ENCODE peak calls at places on chromosome 1, in seven cellular contexts. One of them, this sample, is unnamed.

GRCh38 chr1:182383934-182384333 is 7.7 kb downstream of the GLUL start:
- DNase-seq in uterus: no peak
- DNase-seq in PC-3: no peak
- DNase-seq in HFF-Myc: no peak
- DNase-seq in psoas muscle: no peak
- DNase-seq in retinal pigment epithelial cell: no peak
- DNase-seq in tibial nerve: no peak
- DNase-seq in this sample: no peak

GRCh38 chr1:201461783-201462441 is 7.1 kb downstream of the PHLDA3 start:
- DNase-seq in tibial nerve: peak; percentile 82
- DNase-seq in psoas muscle: peak; percentile 96
- DNase-seq in PC-3: peak; percentile 100
- DNase-seq in retinal pigment epithelial cell: peak; percentile 98
- DNase-seq in HFF-Myc: peak; percentile 87
- DNase-seq in uterus: peak; percentile 93
- DNase-seq in this sample: peak; percentile 83

GRCh38 chr1:109290998-109291397 is 8.1 kb upstream of the PSRC1 start:
- DNase-seq in psoas muscle: no peak
- DNase-seq in HFF-Myc: no peak
- DNase-seq in tibial nerve: no peak
- DNase-seq in uterus: no peak
- DNase-seq in retinal pigment epithelial cell: no peak
- DNase-seq in PC-3: no peak
- DNase-seq in this sample: no peak

GRCh38 chr1:219659005-219659632 is 46.2 kb upstream of the ZC3H11B start:
- DNase-seq in HFF-Myc: no peak
- DNase-seq in tibial nerve: no peak
- DNase-seq in psoas muscle: no peak
- DNase-seq in retinal pigment epithelial cell: no peak
- DNase-seq in uterus: no peak
- DNase-seq in PC-3: no peak
- DNase-seq in this sample: no peak

GRCh38 chr1:18681423-18681835 is 50.8 kb downstream of the PAX7 start:
- DNase-seq in uterus: no peak
- DNase-seq in retinal pigment epithelial cell: no peak
- DNase-seq in psoas muscle: no peak
- DNase-seq in HFF-Myc: peak; percentile 24
- DNase-seq in PC-3: peak; percentile 82
- DNase-seq in tibial nerve: no peak
- DNase-seq in this sample: no peak

GRCh38 chr1:161791889-161792655 is 26.0 kb downstream of the ATF6 start:
- DNase-seq in HFF-Myc: no peak
- DNase-seq in retinal pigment epithelial cell: no peak
- DNase-seq in psoas muscle: no peak
- DNase-seq in PC-3: peak; percentile 9
- DNase-seq in tibial nerve: no peak
- DNase-seq in uterus: no peak
- DNase-seq in this sample: no peak

GRCh38 chr1:111032295-111032897 is 68.7 kb upstream of the LRIF1 start:
- DNase-seq in psoas muscle: no peak
- DNase-seq in HFF-Myc: peak; percentile 14
- DNase-seq in uterus: no peak
- DNase-seq in tibial nerve: no peak
- DNase-seq in retinal pigment epithelial cell: no peak
- DNase-seq in PC-3: peak; percentile 74
- DNase-seq in this sample: no peak

GRCh38 chr1:55288245-55288644 is 73.1 kb upstream of the USP24 start:
- DNase-seq in HFF-Myc: no peak
- DNase-seq in tibial nerve: no peak
- DNase-seq in uterus: peak; percentile 42
- DNase-seq in PC-3: no peak
- DNase-seq in psoas muscle: peak; percentile 60
- DNase-seq in retinal pigment epithelial cell: no peak
- DNase-seq in this sample: no peak

GRCh38 chr1:181324797-181325616 is 158.3 kb upstream of the CACNA1E start:
- DNase-seq in psoas muscle: no peak
- DNase-seq in PC-3: peak; percentile 56
- DNase-seq in uterus: no peak
- DNase-seq in HFF-Myc: no peak
- DNase-seq in tibial nerve: no peak
- DNase-seq in retinal pigment epithelial cell: no peak
- DNase-seq in this sample: no peak

GRCh38 chr1:240876071-240876470 is 264.1 kb upstream of the GREM2 start:
- DNase-seq in HFF-Myc: no peak
- DNase-seq in uterus: no peak
- DNase-seq in retinal pigment epithelial cell: no peak
- DNase-seq in PC-3: no peak
- DNase-seq in tibial nerve: no peak
- DNase-seq in psoas muscle: no peak
- DNase-seq in this sample: no peak

GRCh38 chr1:92805216-92805615 is 20.3 kb upstream of the EVI5 start:
- DNase-seq in tibial nerve: no peak
- DNase-seq in psoas muscle: no peak
- DNase-seq in retinal pigment epithelial cell: no peak
- DNase-seq in HFF-Myc: no peak
- DNase-seq in uterus: no peak
- DNase-seq in PC-3: no peak
- DNase-seq in this sample: no peak

GRCh38 chr1:43938383-43938782 is 4.8 kb downstream of the ARTN start:
- DNase-seq in psoas muscle: no peak
- DNase-seq in HFF-Myc: no peak
- DNase-seq in uterus: no peak
- DNase-seq in tibial nerve: no peak
- DNase-seq in retinal pigment epithelial cell: no peak
- DNase-seq in PC-3: no peak
- DNase-seq in this sample: no peak

GRCh38 chr1:109913360-109913879 is 2.8 kb downstream of the CSF1 start:
- DNase-seq in HFF-Myc: no peak
- DNase-seq in retinal pigment epithelial cell: no peak
- DNase-seq in tibial nerve: no peak
- DNase-seq in uterus: no peak
- DNase-seq in psoas muscle: no peak
- DNase-seq in PC-3: no peak
- DNase-seq in this sample: no peak

GRCh38 chr1:89739013-89739843 is 81.6 kb upstream of the LRRC8D start:
- DNase-seq in uterus: no peak
- DNase-seq in tibial nerve: no peak
- DNase-seq in retinal pigment epithelial cell: no peak
- DNase-seq in HFF-Myc: no peak
- DNase-seq in PC-3: no peak
- DNase-seq in psoas muscle: no peak
- DNase-seq in this sample: no peak

GRCh38 chr1:110421159-110421777 is 13.8 kb upstream of the LAMTOR5 start:
- DNase-seq in uterus: no peak
- DNase-seq in HFF-Myc: no peak
- DNase-seq in psoas muscle: no peak
- DNase-seq in tibial nerve: no peak
- DNase-seq in retinal pigment epithelial cell: peak; percentile 9
- DNase-seq in PC-3: peak; percentile 39
- DNase-seq in this sample: no peak

GRCh38 chr1:183512450-183512849 is 40.2 kb downstream of the SMG7 start:
- DNase-seq in PC-3: no peak
- DNase-seq in HFF-Myc: no peak
- DNase-seq in psoas muscle: no peak
- DNase-seq in uterus: no peak
- DNase-seq in retinal pigment epithelial cell: no peak
- DNase-seq in tibial nerve: no peak
- DNase-seq in this sample: no peak

GRCh38 chr1:149945206-149945605 is 8.5 kb upstream of the MTMR11 start:
- DNase-seq in PC-3: no peak
- DNase-seq in HFF-Myc: no peak
- DNase-seq in tibial nerve: no peak
- DNase-seq in retinal pigment epithelial cell: no peak
- DNase-seq in uterus: no peak
- DNase-seq in psoas muscle: no peak
- DNase-seq in this sample: no peak

GRCh38 chr1:226519135-226519534 is 29.4 kb upstream of the STUM start:
- DNase-seq in retinal pigment epithelial cell: no peak
- DNase-seq in tibial nerve: no peak
- DNase-seq in uterus: no peak
- DNase-seq in psoas muscle: no peak
- DNase-seq in PC-3: no peak
- DNase-seq in HFF-Myc: no peak
- DNase-seq in this sample: no peak

GRCh38 chr1:244106837-244107491 is 55.9 kb downstream of the ZBTB18 start:
- DNase-seq in retinal pigment epithelial cell: no peak
- DNase-seq in PC-3: no peak
- DNase-seq in HFF-Myc: no peak
- DNase-seq in uterus: no peak
- DNase-seq in psoas muscle: no peak
- DNase-seq in tibial nerve: no peak
- DNase-seq in this sample: no peak

GRCh38 chr1:44707112-44707881 is 23.7 kb downstream of the RNU5D-1 start:
- DNase-seq in retinal pigment epithelial cell: peak; percentile 22
- DNase-seq in HFF-Myc: peak; percentile 79
- DNase-seq in PC-3: peak; percentile 96
- DNase-seq in psoas muscle: no peak
- DNase-seq in tibial nerve: no peak
- DNase-seq in uterus: no peak
- DNase-seq in this sample: peak; percentile 70

GRCh38 chr1:16082283-16083038 is 9.0 kb upstream of the FAM131C start:
- DNase-seq in retinal pigment epithelial cell: no peak
- DNase-seq in uterus: peak; percentile 61
- DNase-seq in PC-3: peak; percentile 86
- DNase-seq in tibial nerve: peak; percentile 44
- DNase-seq in psoas muscle: peak; percentile 83
- DNase-seq in HFF-Myc: peak; percentile 36
- DNase-seq in this sample: no peak

GRCh38 chr1:58755468-58755872 is 28.4 kb downstream of the JUN start:
- DNase-seq in retinal pigment epithelial cell: peak; percentile 93
- DNase-seq in tibial nerve: peak; percentile 19
- DNase-seq in psoas muscle: peak; percentile 70
- DNase-seq in uterus: peak; percentile 85
- DNase-seq in HFF-Myc: peak; percentile 100
- DNase-seq in PC-3: peak; percentile 99
- DNase-seq in this sample: peak; percentile 92

GRCh38 chr1:214233856-214234634 is 46.9 kb upstream of the SMYD2 start:
- DNase-seq in uterus: no peak
- DNase-seq in PC-3: no peak
- DNase-seq in retinal pigment epithelial cell: no peak
- DNase-seq in tibial nerve: no peak
- DNase-seq in HFF-Myc: no peak
- DNase-seq in psoas muscle: no peak
- DNase-seq in this sample: no peak

GRCh38 chr1:184624051-184624450 is 130.6 kb downstream of the EDEM3 start:
- DNase-seq in retinal pigment epithelial cell: no peak
- DNase-seq in PC-3: peak; percentile 49
- DNase-seq in psoas muscle: no peak
- DNase-seq in uterus: no peak
- DNase-seq in tibial nerve: no peak
- DNase-seq in HFF-Myc: no peak
- DNase-seq in this sample: no peak

GRCh38 chr1:209688746-209689234 is 13.6 kb downstream of the G0S2 start:
- DNase-seq in retinal pigment epithelial cell: no peak
- DNase-seq in tibial nerve: no peak
- DNase-seq in PC-3: peak; percentile 84
- DNase-seq in psoas muscle: no peak
- DNase-seq in HFF-Myc: no peak
- DNase-seq in uterus: no peak
- DNase-seq in this sample: no peak

GRCh38 chr1:197923013-197923412 is 5.8 kb downstream of the LHX9 start:
- DNase-seq in HFF-Myc: no peak
- DNase-seq in PC-3: no peak
- DNase-seq in uterus: no peak
- DNase-seq in psoas muscle: no peak
- DNase-seq in tibial nerve: no peak
- DNase-seq in retinal pigment epithelial cell: no peak
- DNase-seq in this sample: no peak

GRCh38 chr1:197919523-197920301 is 2.5 kb downstream of the LHX9 start:
- DNase-seq in uterus: no peak
- DNase-seq in PC-3: no peak
- DNase-seq in psoas muscle: no peak
- DNase-seq in retinal pigment epithelial cell: no peak
- DNase-seq in tibial nerve: no peak
- DNase-seq in HFF-Myc: no peak
- DNase-seq in this sample: no peak

GRCh38 chr1:197920345-197921117 is 3.4 kb downstream of the LHX9 start:
- DNase-seq in uterus: no peak
- DNase-seq in psoas muscle: no peak
- DNase-seq in HFF-Myc: no peak
- DNase-seq in retinal pigment epithelial cell: no peak
- DNase-seq in PC-3: no peak
- DNase-seq in tibial nerve: no peak
- DNase-seq in this sample: no peak

GRCh38 chr1:197921235-197922069 is 4.3 kb downstream of the LHX9 start:
- DNase-seq in uterus: no peak
- DNase-seq in retinal pigment epithelial cell: no peak
- DNase-seq in psoas muscle: no peak
- DNase-seq in HFF-Myc: no peak
- DNase-seq in tibial nerve: no peak
- DNase-seq in PC-3: no peak
- DNase-seq in this sample: no peak

DNA sequence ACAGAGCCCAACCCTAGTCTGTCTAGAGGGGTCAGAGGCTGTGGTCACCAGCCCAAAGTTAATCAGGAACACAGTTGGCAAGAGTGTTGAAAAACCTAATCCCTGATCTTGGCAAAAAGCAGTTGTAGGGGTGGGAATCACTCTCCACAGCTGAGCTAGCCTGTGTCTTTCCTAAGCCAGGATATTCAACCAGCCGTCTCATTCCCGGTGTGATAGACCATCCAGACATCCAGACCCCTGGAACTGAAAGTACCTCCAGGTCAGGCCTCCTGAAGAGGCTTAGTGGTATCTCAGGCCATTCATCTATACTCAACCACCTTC is 4.9 kb downstream of the LHX9 start:
- DNase-seq in PC-3: no peak
- DNase-seq in retinal pigment epithelial cell: no peak
- DNase-seq in HFF-Myc: no peak
- DNase-seq in tibial nerve: no peak
- DNase-seq in uterus: no peak
- DNase-seq in psoas muscle: no peak
- DNase-seq in this sample: no peak
- TF ChIP-seq CTCF in PC-3: no peak
- TF ChIP-seq CTCF in retinal pigment epithelial cell: no peak
- TF ChIP-seq CTCF in HFF-Myc: no peak
- TF ChIP-seq CTCF in tibial nerve: no peak
- TF ChIP-seq CTCF in uterus: no peak
- TF ChIP-seq CTCF in psoas muscle: no peak
- TF ChIP-seq CTCF in this sample: no peak

GRCh38 chr1:228737613-228738012 is 2.3 kb downstream of the RHOU start:
- DNase-seq in PC-3: no peak
- DNase-seq in retinal pigment epithelial cell: no peak
- DNase-seq in HFF-Myc: no peak
- DNase-seq in tibial nerve: no peak
- DNase-seq in psoas muscle: no peak
- DNase-seq in uterus: peak; percentile 36
- DNase-seq in this sample: no peak
- H3K4me3 ChIP-seq in PC-3: no peak overlapping the region
- H3K4me3 ChIP-seq in retinal pigment epithelial cell: no peak overlapping the region
- H3K4me3 ChIP-seq in HFF-Myc: no peak overlapping the region
- H3K4me3 ChIP-seq in tibial nerve: peak overlapping the region; percentile 68
- H3K4me3 ChIP-seq in psoas muscle: peak overlapping the region; percentile 91
- H3K4me3 ChIP-seq in uterus: peak overlapping the region; percentile 55
- H3K4me3 ChIP-seq in this sample: no peak overlapping the region

GRCh38 chr1:235093013-235093618 is 35.5 kb downstream of the TOMM20 start:
- DNase-seq in uterus: no peak
- DNase-seq in tibial nerve: no peak
- DNase-seq in PC-3: peak; percentile 29
- DNase-seq in retinal pigment epithelial cell: no peak
- DNase-seq in psoas muscle: no peak
- DNase-seq in HFF-Myc: no peak
- DNase-seq in this sample: no peak
- TF ChIP-seq CTCF in uterus: no peak
- TF ChIP-seq CTCF in tibial nerve: no peak
- TF ChIP-seq CTCF in PC-3: no peak
- TF ChIP-seq CTCF in retinal pigment epithelial cell: peak; percentile 49
- TF ChIP-seq CTCF in psoas muscle: no peak
- TF ChIP-seq CTCF in HFF-Myc: no peak
- TF ChIP-seq CTCF in this sample: peak; percentile 43

GRCh38 chr1:30768830-30769718 is 11.5 kb upstream of the LAPTM5 start:
- DNase-seq in retinal pigment epithelial cell: no peak
- DNase-seq in psoas muscle: no peak
- DNase-seq in tibial nerve: no peak
- DNase-seq in uterus: no peak
- DNase-seq in PC-3: no peak
- DNase-seq in HFF-Myc: no peak
- DNase-seq in this sample: no peak
- H3K4me3 ChIP-seq in retinal pigment epithelial cell: no peak overlapping the region
- H3K4me3 ChIP-seq in psoas muscle: no peak overlapping the region
- H3K4me3 ChIP-seq in tibial nerve: no peak overlapping the region
- H3K4me3 ChIP-seq in uterus: no peak overlapping the region
- H3K4me3 ChIP-seq in PC-3: no peak overlapping the region
- H3K4me3 ChIP-seq in HFF-Myc: no peak overlapping the region
- H3K4me3 ChIP-seq in this sample: no peak overlapping the region